ENCODE peak calls at places on chromosomes 3 and 15, in eight cellular contexts. G, F, J, T, E, D, R and C are unnamed samples.

GRCh38 chr3:58658508-58658907 is 8.1 kb downstream of the FAM3D start:
- DNase-seq in R (no peak), E (peak; percentile 18), G (no peak), T (no peak), F (no peak), D (no peak), J (no peak), C (no peak)

GRCh38 chr15:74258456-74259323 is 22.6 kb downstream of the CCDC33 start:
- DNase-seq in D (no peak), G (no peak), E (no peak), R (no peak), J (no peak), F (no peak), T (no peak), C (no peak)

GRCh38 chr3:141050913-141051632 is at the start of gene SPSB4:
- DNase-seq in J (no peak), T (no peak), F (no peak), G (peak; percentile 56), R (peak; percentile 81), D (peak; percentile 37), E (no peak), C (no peak)

GRCh38 chr15:91844928-91845327 is 8.6 kb upstream of the SLCO3A1 start:
- DNase-seq in R (no peak), T (no peak), J (no peak), G (no peak), E (no peak), D (no peak), F (no peak), C (no peak)

GRCh38 chr15:66066005-66066404 is 187.5 kb downstream of the MEGF11 start:
- DNase-seq in E (peak; percentile 49), D (no peak), G (no peak), J (no peak), F (no peak), T (no peak), R (no peak), C (no peak)

GRCh38 chr3:101687142-101687931 is 819 bp upstream of the RPL24 start:
- DNase-seq in J (no peak), F (no peak), R (no peak), D (no peak), G (no peak), E (no peak), T (no peak), C (no peak)

GRCh38 chr3:14517601-14518431 is 22.3 kb downstream of the GRIP2 start:
- DNase-seq in J (no peak), G (no peak), D (no peak), E (peak; percentile 52), T (no peak), F (no peak), R (no peak), C (no peak)

GRCh38 chr3:94036909-94037507 is 8.6 kb upstream of the STX19 start:
- DNase-seq in G (peak; percentile 59), F (no peak), T (no peak), J (no peak), R (no peak), D (peak; percentile 79), E (no peak), C (no peak)

GRCh38 chr15:63277893-63278505 is 594 bp downstream of the APH1B start:
- DNase-seq in T (no peak), R (no peak), E (no peak), F (no peak), J (no peak), D (peak; percentile 26), G (no peak), C (no peak)

GRCh38 chr15:40939909-40940801 is 11.0 kb downstream of the DLL4 start:
- DNase-seq in E (no peak), G (no peak), F (no peak), T (no peak), R (no peak), D (no peak), J (no peak), C (peak; percentile 68)

GRCh38 chr3:8421267-8421666 is 80.4 kb upstream of the LMCD1 start:
- DNase-seq in R (no peak), F (no peak), D (no peak), T (no peak), E (no peak), G (no peak), J (no peak), C (no peak)

GRCh38 chr3:8420613-8421012 is 81.0 kb upstream of the LMCD1 start:
- DNase-seq in J (no peak), D (no peak), R (no peak), G (no peak), F (no peak), E (no peak), T (no peak), C (no peak)

GRCh38 chr3:8421711-8422110 is 79.9 kb upstream of the LMCD1 start:
- DNase-seq in R (no peak), T (no peak), F (no peak), E (no peak), J (no peak), D (no peak), G (no peak), C (no peak)

GRCh38 chr3:8423307-8423706 is 78.3 kb upstream of the LMCD1 start:
- DNase-seq in G (no peak), R (no peak), F (no peak), J (no peak), T (no peak), E (no peak), D (no peak), C (no peak)

DNA sequence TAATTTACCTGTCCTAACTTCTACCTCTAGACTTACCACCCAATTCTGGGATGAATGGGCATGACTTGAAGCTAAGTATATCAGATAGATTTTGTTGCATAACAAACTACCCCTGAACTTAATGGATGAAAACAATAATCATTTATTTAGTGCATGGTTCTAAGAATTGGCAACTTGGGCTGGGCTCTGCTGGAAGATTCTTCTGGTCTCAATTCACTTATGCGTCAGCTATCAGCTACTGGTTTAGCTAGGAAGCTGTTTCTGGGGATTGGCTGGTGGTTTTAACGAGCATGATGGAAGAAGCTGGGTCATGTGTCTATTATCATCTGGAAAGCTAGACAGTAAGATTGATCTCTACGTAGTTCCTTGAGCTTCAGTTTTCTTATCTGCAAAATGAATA is 77.3 kb upstream of the LMCD1 start:
- DNase-seq in G (no peak), T (no peak), E (no peak), R (no peak), F (no peak), D (no peak), J (no peak), C (no peak)
- TF ChIP-seq CTCF in G (no peak), T (no peak), E (no peak), R (no peak), F (no peak), D (no peak), J (no peak), C (no peak)

GRCh38 chr15:77901921-77902750 is 175.4 kb downstream of the TBC1D2B start:
- DNase-seq in E (no peak), G (no peak), J (no peak), F (no peak), T (no peak), D (no peak), R (no peak), C (no peak)
- TF ChIP-seq CTCF in E (no peak), G (peak; percentile 6), J (no peak), F (no peak), T (peak; percentile 20), D (peak; percentile 14), R (no peak), C (no peak)

DNA sequence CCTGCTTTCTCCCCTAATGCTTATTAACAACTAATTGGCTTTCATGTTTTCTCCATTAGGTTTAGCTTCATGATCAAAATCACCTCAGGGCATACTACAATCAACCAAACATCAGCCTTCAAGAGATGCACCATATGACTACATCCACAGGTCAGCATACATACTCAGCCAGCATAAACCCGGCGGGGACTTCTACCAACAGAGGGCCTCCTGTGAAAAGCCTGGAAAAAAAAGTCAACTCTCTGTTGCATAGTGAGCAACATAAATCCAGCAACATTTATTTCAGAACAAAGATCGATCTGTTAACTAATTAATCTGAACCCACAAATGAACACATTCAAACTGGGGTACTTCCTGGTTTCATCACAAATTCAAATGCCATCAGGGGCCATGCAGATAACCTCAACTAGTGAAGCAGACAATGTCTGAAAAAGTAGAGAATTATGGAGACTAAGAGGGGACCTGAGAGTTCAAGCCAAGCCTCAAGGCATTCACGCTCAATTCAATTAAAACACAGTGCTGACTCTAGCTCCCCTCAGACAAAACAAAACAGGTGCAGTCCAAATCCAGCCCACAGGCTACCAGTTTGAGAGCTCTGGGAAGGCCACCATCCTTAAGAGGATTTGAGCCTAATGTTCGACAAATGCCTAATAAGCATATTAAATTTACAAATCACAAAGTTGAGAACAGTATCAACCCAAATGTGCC is 124.5 kb downstream of the MAGI1 start:
- DNase-seq in D (no peak), T (no peak), G (no peak), E (no peak), J (no peak), R (no peak), F (no peak), C (no peak)
- TF ChIP-seq CTCF in D (peak; percentile 20), T (no peak), G (no peak), E (no peak), J (no peak), R (peak; percentile 9), F (no peak), C (no peak)

GRCh38 chr3:49134471-49135265 is 1.8 kb upstream of the LAMB2 start:
- DNase-seq in D (no peak), R (no peak), J (no peak), E (no peak), F (no peak), T (no peak), G (no peak), C (no peak)
- TF ChIP-seq CTCF in D (no peak), R (no peak), J (no peak), E (no peak), F (no peak), T (no peak), G (no peak), C (no peak)

DNA sequence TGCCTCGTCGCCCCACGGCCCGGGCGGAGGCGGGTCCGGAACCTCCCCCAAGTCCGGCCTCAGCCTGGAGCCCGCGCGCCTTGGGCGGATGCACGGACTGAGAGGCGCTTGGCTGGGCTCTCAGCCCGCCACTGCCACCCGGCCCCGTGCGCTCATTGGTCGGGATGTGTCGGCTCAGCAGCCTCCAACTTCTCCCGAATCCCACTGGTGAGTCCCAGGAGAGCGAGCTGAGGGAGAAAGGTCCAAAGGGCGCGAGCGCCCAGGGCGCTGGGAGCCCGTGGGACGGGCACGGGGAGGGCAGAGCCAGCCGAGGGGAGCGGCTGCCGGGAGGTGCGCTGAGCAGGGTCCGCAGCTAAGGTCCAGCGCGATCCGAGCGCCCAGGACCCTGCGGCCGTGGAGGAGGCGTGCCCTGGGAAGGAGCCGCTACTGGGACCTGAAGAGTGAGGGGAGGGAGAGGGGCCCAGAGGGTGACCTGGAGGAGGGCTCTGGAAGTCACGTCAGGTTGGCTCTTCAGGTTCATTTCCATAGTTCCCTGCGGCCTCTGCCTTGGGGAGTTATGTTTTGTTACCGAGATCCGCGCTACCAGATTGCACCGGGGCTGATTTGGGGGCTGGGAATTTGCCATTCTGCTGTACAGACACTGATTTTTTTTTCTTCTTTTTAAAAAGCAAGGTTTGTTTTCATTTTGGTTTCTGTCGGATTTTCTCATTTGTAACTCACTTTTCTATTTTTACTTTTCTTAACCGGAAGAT is at the start of gene MME:
- DNase-seq in E (no peak), D (peak; percentile 82), T (peak; percentile 11), F (peak; percentile 34), R (peak; percentile 58), G (peak; percentile 71), J (no peak), C (no peak)
- TF ChIP-seq CTCF in E (no peak), D (no peak), T (no peak), F (no peak), R (no peak), G (no peak), J (no peak), C (no peak)